ENCODE peak calls at places on chromosomes 3 and 15, in six cellular contexts. Z is K562, Q is HepG2, V is GM12891, L is H1, B is GM12878. J is an unnamed sample.
A peak's percentile ranks its signal among the peaks of the same experiment; 100 is the strongest.

GRCh38 chr3:193330500-193331204 is 47.9 kb downstream of the ATP13A5 start:
- DNase-seq in Z (no peak), Q (no peak), V (no peak), L (no peak), B (no peak), J (no peak)

GRCh38 chr3:33364531-33365128 is 75.6 kb downstream of the UBP1 start:
- DNase-seq in Z (no peak), Q (no peak), V (no peak), L (no peak), B (no peak), J (no peak)

GRCh38 chr3:140898340-140899180 is 43.1 kb upstream of the SLC25A36 start:
- DNase-seq in Z (peak; percentile 48), Q (peak; percentile 58), V (no peak), L (no peak), B (peak; percentile 7), J (no peak)

GRCh38 chr3:170007031-170007663 is 30.6 kb upstream of the GPR160 start:
- DNase-seq in Z (peak; percentile 18), Q (peak; percentile 51), V (peak; percentile 35), L (no peak), B (peak; percentile 37), J (peak; percentile 34)

GRCh38 chr3:144045766-144046165 is 74.1 kb downstream of the DIPK2A start:
- DNase-seq in Z (no peak), Q (no peak), V (no peak), L (no peak), B (no peak), J (no peak)

GRCh38 chr3:127455541-127456450 is 134.7 kb downstream of the TPRA1 start:
- DNase-seq in Z (peak; percentile 69), Q (peak; percentile 41), V (peak; percentile 97), L (peak; percentile 77), B (no peak), J (peak; percentile 92)

GRCh38 chr15:33021806-33022389 is 172.6 kb downstream of the FMN1 start:
- DNase-seq in Z (peak; percentile 39), Q (peak; percentile 22), V (peak; percentile 30), L (no peak), B (no peak), J (peak; percentile 13)

GRCh38 chr3:102206506-102207145 is 228.2 kb upstream of the ZPLD1 start:
- DNase-seq in Z (no peak), Q (no peak), V (no peak), L (no peak), B (no peak), J (no peak)

GRCh38 chr3:31968927-31969418 is 12.1 kb downstream of the OSBPL10 start:
- DNase-seq in Z (no peak), Q (peak; percentile 96), V (no peak), L (no peak), B (no peak), J (no peak)

GRCh38 chr3:98823791-98824190 is 60.7 kb downstream of the ST3GAL6 start:
- DNase-seq in Z (no peak), Q (no peak), V (no peak), L (no peak), B (no peak), J (no peak)

GRCh38 chr3:126100688-126101301 is 16.9 kb upstream of the SLC41A3 start:
- DNase-seq in Z (no peak), Q (no peak), V (peak; percentile 59), L (no peak), B (peak; percentile 19), J (no peak)

GRCh38 chr3:183807329-183807728 is 18.0 kb downstream of the MAP6D1 start:
- DNase-seq in Z (no peak), Q (no peak), V (no peak), L (no peak), B (no peak), J (no peak)

GRCh38 chr3:11001020-11001657 is 8.6 kb downstream of the SLC6A1 start:
- DNase-seq in Z (peak; percentile 63), Q (peak; percentile 16), V (no peak), L (no peak), B (no peak), J (no peak)

GRCh38 chr15:65040461-65040860 is 4.7 kb upstream of the SLC51B start:
- DNase-seq in Z (no peak), Q (no peak), V (no peak), L (no peak), B (no peak), J (no peak)

GRCh38 chr15:65042776-65043322 is 2.3 kb upstream of the SLC51B start:
- DNase-seq in Z (no peak), Q (no peak), V (no peak), L (no peak), B (no peak), J (no peak)

GRCh38 chr15:65049418-65049840 is 4.2 kb downstream of the SLC51B start:
- DNase-seq in Z (peak; percentile 93), Q (no peak), V (peak; percentile 89), L (peak; percentile 61), B (peak; percentile 90), J (peak; percentile 92)

GRCh38 chr15:65041787-65042186 is 3.4 kb upstream of the SLC51B start:
- DNase-seq in Z (no peak), Q (no peak), V (no peak), L (no peak), B (no peak), J (no peak)

DNA sequence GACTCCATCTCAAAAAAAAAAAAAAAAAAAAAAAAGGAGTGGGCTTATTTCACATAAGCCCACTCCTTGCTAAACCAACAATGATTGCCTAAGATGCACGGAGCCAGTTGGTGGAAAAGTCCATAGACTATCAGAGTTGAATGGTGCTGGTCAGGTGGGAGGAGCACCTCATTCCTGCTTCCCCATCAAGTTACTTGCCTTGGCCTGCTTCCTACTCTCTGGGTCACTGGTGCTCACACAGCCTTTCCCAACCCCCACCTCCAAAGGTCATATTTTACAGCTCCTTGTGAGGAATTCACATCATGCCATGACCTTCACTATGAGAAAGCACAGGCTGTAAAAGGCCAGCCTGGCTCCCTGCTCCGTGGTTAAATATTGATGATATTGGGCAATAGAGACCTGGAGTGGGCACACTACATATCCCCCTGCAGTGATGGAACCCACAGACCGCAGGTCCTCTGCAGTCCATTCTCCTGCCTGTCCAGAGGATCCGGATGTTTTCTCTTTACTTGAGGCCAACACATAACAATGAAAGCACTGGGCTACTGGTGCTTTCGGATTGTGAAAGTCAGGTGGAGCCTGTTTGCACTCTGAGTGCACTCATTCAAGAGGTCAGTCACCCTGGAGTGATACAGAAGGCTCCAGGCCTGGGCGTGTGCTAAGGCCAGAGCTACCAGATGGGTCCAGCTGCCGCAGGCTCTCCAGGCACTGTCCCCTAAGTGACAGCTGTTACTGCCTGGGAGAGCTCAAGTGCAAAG is at the start of gene SLC51B:
- DNase-seq in Z (peak; percentile 18), Q (peak; percentile 99), V (no peak), L (no peak), B (no peak), J (no peak)
- TF ChIP-seq POLR2AphosphoS5 in Z (no peak), Q (peak; percentile 32), V (no peak), L (no peak), B (no peak), J (no peak)

GRCh38 chr3:155231792-155232191 is 61.7 kb downstream of the STRIT1 start:
- DNase-seq in Z (no peak), Q (no peak), V (no peak), L (no peak), B (no peak), J (no peak)
- TF ChIP-seq TAF1 in Z (no peak), Q (no peak), V (no peak), L (no peak), B (no peak), J (no peak)

DNA sequence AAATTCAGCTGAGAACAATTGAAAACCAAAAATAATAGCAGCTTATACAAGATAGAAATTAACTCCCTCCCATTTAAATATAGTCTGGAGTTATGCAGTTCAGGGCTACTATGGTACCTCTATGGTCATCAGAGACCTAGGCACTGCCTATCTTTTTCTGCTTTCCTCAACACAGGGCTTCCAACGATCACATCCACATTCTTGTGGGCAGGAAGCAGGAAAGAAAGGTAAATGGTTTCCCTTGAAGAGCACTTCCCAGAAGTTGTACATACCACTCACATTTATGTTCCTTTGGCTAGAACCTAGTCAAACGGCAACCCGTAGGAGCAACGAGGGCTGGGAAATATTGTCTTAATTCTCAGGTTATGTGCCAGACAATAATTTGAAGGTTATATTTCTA is 197.7 kb upstream of the PRICKLE2 start:
- DNase-seq in Z (no peak), Q (no peak), V (no peak), L (no peak), B (no peak), J (no peak)
- TF ChIP-seq POLR2A in Z (no peak), Q (no peak), V (no peak), L (no peak), B (no peak), J (no peak)

GRCh38 chr15:63243776-63244175 is 33.6 kb upstream of the APH1B start:
- DNase-seq in Z (peak; percentile 40), Q (no peak), V (no peak), L (no peak), B (peak; percentile 16), J (no peak)
- TF ChIP-seq POLR2AphosphoS5 in Z (no peak), Q (no peak), V (no peak), L (no peak), B (no peak), J (no peak)

J was measured in GM12892.